ENCODE peak calls at places on chromosome 10, in eight cellular contexts. One of them, this sample, is unnamed. For H3K9me3, the result is how much of the 10 kb centered on the place peaks cover.

GRCh38 chr10:3467052-3467906 is 294.7 kb upstream of the PITRM1 start:
- DNase-seq in GM23248: peak
- DNase-seq in cardiac muscle cell: peak
- DNase-seq in Panc1: peak
- DNase-seq in AG04450: peak
- DNase-seq in heart left ventricle: peak
- DNase-seq in MM.1S: no peak
- DNase-seq in psoas muscle: peak
- DNase-seq in this sample: no peak

GRCh38 chr10:33290286-33291052 is 44.0 kb downstream of the NRP1 start:
- DNase-seq in GM23248: no peak
- DNase-seq in cardiac muscle cell: no peak
- DNase-seq in Panc1: no peak
- DNase-seq in AG04450: no peak
- DNase-seq in heart left ventricle: no peak
- DNase-seq in MM.1S: no peak
- DNase-seq in psoas muscle: no peak
- DNase-seq in this sample: no peak

GRCh38 chr10:49272251-49273081 is 26.5 kb upstream of the C10orf71 start:
- DNase-seq in GM23248: peak
- DNase-seq in cardiac muscle cell: peak
- DNase-seq in Panc1: no peak
- DNase-seq in AG04450: no peak
- DNase-seq in heart left ventricle: peak
- DNase-seq in MM.1S: no peak
- DNase-seq in psoas muscle: peak
- DNase-seq in this sample: no peak

GRCh38 chr10:4242561-4243035 is 457.6 kb upstream of the KLF6 start:
- DNase-seq in GM23248: peak
- DNase-seq in cardiac muscle cell: peak
- DNase-seq in Panc1: peak
- DNase-seq in AG04450: peak
- DNase-seq in heart left ventricle: no peak
- DNase-seq in MM.1S: no peak
- DNase-seq in psoas muscle: no peak
- DNase-seq in this sample: no peak

GRCh38 chr10:102696736-102697135 is 17.5 kb downstream of the ARL3 start:
- DNase-seq in GM23248: no peak
- DNase-seq in cardiac muscle cell: no peak
- DNase-seq in Panc1: no peak
- DNase-seq in AG04450: no peak
- DNase-seq in heart left ventricle: no peak
- DNase-seq in MM.1S: no peak
- DNase-seq in psoas muscle: no peak
- DNase-seq in this sample: no peak

GRCh38 chr10:12417341-12417740 is 68.0 kb downstream of the CAMK1D start:
- DNase-seq in GM23248: no peak
- DNase-seq in cardiac muscle cell: no peak
- DNase-seq in Panc1: no peak
- DNase-seq in AG04450: no peak
- DNase-seq in heart left ventricle: no peak
- DNase-seq in MM.1S: no peak
- DNase-seq in psoas muscle: no peak
- DNase-seq in this sample: no peak

GRCh38 chr10:88980247-88980646 is 10.4 kb upstream of the FAS start:
- DNase-seq in GM23248: no peak
- DNase-seq in cardiac muscle cell: no peak
- DNase-seq in Panc1: no peak
- DNase-seq in AG04450: no peak
- DNase-seq in heart left ventricle: no peak
- DNase-seq in MM.1S: no peak
- DNase-seq in psoas muscle: no peak
- DNase-seq in this sample: no peak

GRCh38 chr10:79471776-79472175 is 26.4 kb upstream of the ZCCHC24 start:
- DNase-seq in GM23248: no peak
- DNase-seq in cardiac muscle cell: no peak
- DNase-seq in Panc1: no peak
- DNase-seq in AG04450: no peak
- DNase-seq in heart left ventricle: no peak
- DNase-seq in MM.1S: no peak
- DNase-seq in psoas muscle: no peak
- DNase-seq in this sample: no peak

GRCh38 chr10:6348091-6348862 is 145.5 kb downstream of the PFKFB3 start:
- DNase-seq in GM23248: peak
- DNase-seq in cardiac muscle cell: peak
- DNase-seq in Panc1: no peak
- DNase-seq in AG04450: no peak
- DNase-seq in heart left ventricle: peak
- DNase-seq in MM.1S: peak
- DNase-seq in psoas muscle: peak
- DNase-seq in this sample: peak

GRCh38 chr10:38127812-38128211 is 33.7 kb downstream of the ZNF37A start:
- DNase-seq in GM23248: peak
- DNase-seq in cardiac muscle cell: no peak
- DNase-seq in Panc1: no peak
- DNase-seq in AG04450: no peak
- DNase-seq in heart left ventricle: no peak
- DNase-seq in MM.1S: no peak
- DNase-seq in psoas muscle: no peak
- DNase-seq in this sample: no peak
- H3K9me3 ChIP-seq in GM23248: under half
- H3K9me3 ChIP-seq in cardiac muscle cell: under half
- H3K9me3 ChIP-seq in Panc1: under half
- H3K9me3 ChIP-seq in AG04450: under half
- H3K9me3 ChIP-seq in heart left ventricle: half or more
- H3K9me3 ChIP-seq in MM.1S: under half
- H3K9me3 ChIP-seq in psoas muscle: half or more
- H3K9me3 ChIP-seq in this sample: under half

GRCh38 chr10:69229565-69229886 is 9.4 kb downstream of the HKDC1 start:
- DNase-seq in GM23248: no peak
- DNase-seq in cardiac muscle cell: no peak
- DNase-seq in Panc1: no peak
- DNase-seq in AG04450: no peak
- DNase-seq in heart left ventricle: no peak
- DNase-seq in MM.1S: no peak
- DNase-seq in psoas muscle: no peak
- DNase-seq in this sample: no peak

GRCh38 chr10:69234447-69234846 is 14.3 kb downstream of the HKDC1 start:
- DNase-seq in GM23248: peak
- DNase-seq in cardiac muscle cell: no peak
- DNase-seq in Panc1: no peak
- DNase-seq in AG04450: no peak
- DNase-seq in heart left ventricle: no peak
- DNase-seq in MM.1S: no peak
- DNase-seq in psoas muscle: no peak
- DNase-seq in this sample: no peak

GRCh38 chr10:69230128-69230527 is 10.0 kb downstream of the HKDC1 start:
- DNase-seq in GM23248: no peak
- DNase-seq in cardiac muscle cell: no peak
- DNase-seq in Panc1: no peak
- DNase-seq in AG04450: no peak
- DNase-seq in heart left ventricle: no peak
- DNase-seq in MM.1S: no peak
- DNase-seq in psoas muscle: no peak
- DNase-seq in this sample: no peak

GRCh38 chr10:69232252-69232651 is 12.1 kb downstream of the HKDC1 start:
- DNase-seq in GM23248: peak
- DNase-seq in cardiac muscle cell: peak
- DNase-seq in Panc1: no peak
- DNase-seq in AG04450: peak
- DNase-seq in heart left ventricle: no peak
- DNase-seq in MM.1S: no peak
- DNase-seq in psoas muscle: no peak
- DNase-seq in this sample: no peak

DNA sequence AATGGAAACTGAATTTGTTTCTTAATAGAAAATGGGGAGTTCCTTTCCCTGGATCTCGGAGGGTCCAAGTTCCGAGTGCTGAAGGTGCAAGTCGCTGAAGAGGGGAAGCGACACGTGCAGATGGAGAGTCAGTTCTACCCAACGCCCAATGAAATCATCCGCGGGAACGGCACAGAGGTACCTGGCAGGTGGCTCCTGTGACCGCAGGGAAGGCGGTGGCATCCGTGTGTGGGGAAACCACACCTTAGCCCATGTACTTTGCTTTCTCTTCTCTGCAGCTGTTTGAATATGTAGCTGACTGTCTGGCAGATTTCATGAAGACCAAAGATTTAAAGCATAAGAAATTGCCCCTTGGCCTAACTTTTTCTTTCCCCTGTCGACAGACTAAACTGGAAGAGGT is 12.6 kb downstream of the HKDC1 start:
- DNase-seq in GM23248: no peak
- DNase-seq in cardiac muscle cell: no peak
- DNase-seq in Panc1: no peak
- DNase-seq in AG04450: no peak
- DNase-seq in heart left ventricle: no peak
- DNase-seq in MM.1S: no peak
- DNase-seq in psoas muscle: no peak
- DNase-seq in this sample: peak
- H3K27ac ChIP-seq in GM23248: no peak
- H3K27ac ChIP-seq in cardiac muscle cell: no peak
- H3K27ac ChIP-seq in Panc1: no peak
- H3K27ac ChIP-seq in AG04450: no peak
- H3K27ac ChIP-seq in heart left ventricle: no peak
- H3K27ac ChIP-seq in MM.1S: no peak
- H3K27ac ChIP-seq in psoas muscle: no peak
- H3K27ac ChIP-seq in this sample: no peak

DNA sequence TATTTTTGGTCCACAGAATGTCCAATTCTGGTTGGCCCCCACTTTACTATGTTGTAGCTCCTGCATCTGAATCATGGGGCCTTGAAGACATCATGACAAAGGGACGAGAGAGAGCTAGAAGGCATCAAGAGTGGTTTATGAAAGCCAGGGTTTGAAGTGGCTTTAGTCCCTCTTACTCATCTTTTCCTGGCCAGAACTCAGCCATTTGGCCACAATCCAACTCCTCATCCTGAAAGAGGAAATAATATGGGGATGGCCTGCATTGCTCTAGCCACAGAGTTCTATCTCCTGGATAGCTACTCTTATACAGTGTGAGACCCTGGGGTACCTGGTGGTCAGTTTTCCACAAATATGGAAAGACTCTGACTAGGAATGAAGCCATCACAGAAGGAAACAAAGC is 418.9 kb downstream of the XPNPEP1 start:
- DNase-seq in GM23248: peak
- DNase-seq in cardiac muscle cell: no peak
- DNase-seq in Panc1: no peak
- DNase-seq in AG04450: no peak
- DNase-seq in heart left ventricle: no peak
- DNase-seq in MM.1S: no peak
- DNase-seq in psoas muscle: no peak
- DNase-seq in this sample: no peak
- H3K9me3 ChIP-seq in GM23248: under half
- H3K9me3 ChIP-seq in cardiac muscle cell: under half
- H3K9me3 ChIP-seq in Panc1: under half
- H3K9me3 ChIP-seq in AG04450: under half
- H3K9me3 ChIP-seq in heart left ventricle: under half
- H3K9me3 ChIP-seq in MM.1S: under half
- H3K9me3 ChIP-seq in psoas muscle: under half
- H3K9me3 ChIP-seq in this sample: under half

GRCh38 chr10:36367362-36367761 is 725.3 kb upstream of the FZD8 start:
- DNase-seq in GM23248: no peak
- DNase-seq in cardiac muscle cell: no peak
- DNase-seq in Panc1: no peak
- DNase-seq in AG04450: no peak
- DNase-seq in heart left ventricle: no peak
- DNase-seq in MM.1S: no peak
- DNase-seq in psoas muscle: no peak
- DNase-seq in this sample: no peak
- H3K27ac ChIP-seq in GM23248: no peak
- H3K27ac ChIP-seq in cardiac muscle cell: no peak
- H3K27ac ChIP-seq in Panc1: no peak
- H3K27ac ChIP-seq in AG04450: no peak
- H3K27ac ChIP-seq in heart left ventricle: no peak
- H3K27ac ChIP-seq in MM.1S: no peak
- H3K27ac ChIP-seq in psoas muscle: no peak
- H3K27ac ChIP-seq in this sample: no peak

DNA sequence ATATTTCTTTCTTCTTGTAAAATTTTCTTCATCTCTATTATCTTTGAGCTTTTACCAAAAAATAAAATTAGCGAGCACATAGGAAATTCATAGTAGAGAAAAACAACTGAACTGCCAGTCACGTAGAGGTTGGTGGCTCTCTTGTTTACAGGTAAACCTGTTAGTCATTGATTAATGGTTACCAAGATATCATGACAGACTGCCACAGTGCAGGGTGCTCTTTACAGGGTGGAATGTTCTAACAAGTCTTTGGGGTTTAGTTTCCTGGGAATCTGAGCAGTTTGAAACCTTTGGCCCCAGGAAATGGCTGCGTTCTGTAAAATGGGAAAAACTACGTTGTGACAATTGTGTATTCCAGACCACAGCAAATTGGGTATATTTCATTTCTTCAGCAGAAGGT is 407.3 kb upstream of the ADARB2 start:
- DNase-seq in GM23248: no peak
- DNase-seq in cardiac muscle cell: no peak
- DNase-seq in Panc1: no peak
- DNase-seq in AG04450: no peak
- DNase-seq in heart left ventricle: no peak
- DNase-seq in MM.1S: no peak
- DNase-seq in psoas muscle: no peak
- DNase-seq in this sample: no peak
- H3K9me3 ChIP-seq in GM23248: under half
- H3K9me3 ChIP-seq in cardiac muscle cell: under half
- H3K9me3 ChIP-seq in Panc1: under half
- H3K9me3 ChIP-seq in AG04450: under half
- H3K9me3 ChIP-seq in heart left ventricle: under half
- H3K9me3 ChIP-seq in MM.1S: under half
- H3K9me3 ChIP-seq in psoas muscle: under half
- H3K9me3 ChIP-seq in this sample: under half

GRCh38 chr10:91887900-91888225 is 21.4 kb downstream of the FGFBP3 start:
- DNase-seq in GM23248: no peak
- DNase-seq in cardiac muscle cell: no peak
- DNase-seq in Panc1: no peak
- DNase-seq in AG04450: no peak
- DNase-seq in heart left ventricle: no peak
- DNase-seq in MM.1S: no peak
- DNase-seq in psoas muscle: no peak
- DNase-seq in this sample: no peak
- H3K27ac ChIP-seq in GM23248: no peak
- H3K27ac ChIP-seq in cardiac muscle cell: peak
- H3K27ac ChIP-seq in Panc1: peak
- H3K27ac ChIP-seq in AG04450: no peak
- H3K27ac ChIP-seq in heart left ventricle: no peak
- H3K27ac ChIP-seq in MM.1S: no peak
- H3K27ac ChIP-seq in psoas muscle: no peak
- H3K27ac ChIP-seq in this sample: no peak

This sample was measured in CD8-positive, alpha-beta memory T cell.